ENCODE peak calls at places on chromosomes 6 and 20, in four cellular contexts. Q is GM12878, K is K562, U is HepG2. Z is an unnamed sample.

GRCh38 chr6:79656134-79656533 is 25.0 kb downstream of the SH3BGRL2 start:
- DNase-seq in Q (no peak), K (no peak), U (no peak), Z (no peak)

GRCh38 chr6:3280866-3281465 is 22.2 kb downstream of the PSMG4 start:
- DNase-seq in Q (no peak), K (no peak), U (no peak), Z (peak; percentile 8)

GRCh38 chr6:43006251-43006650 is 7.5 kb downstream of the MEA1 start:
- DNase-seq in Q (no peak), K (no peak), U (no peak), Z (no peak)

GRCh38 chr6:122405417-122405816 is 6.0 kb downstream of the HSF2 start:
- DNase-seq in Q (no peak), K (no peak), U (no peak), Z (no peak)

GRCh38 chr6:152206072-152206818 is 398.8 kb downstream of the ESR1 start:
- DNase-seq in Q (no peak), K (peak; percentile 35), U (peak; percentile 17), Z (peak; percentile 52)

GRCh38 chr6:121437861-121438651 is 2.6 kb downstream of the GJA1 start:
- DNase-seq in Q (no peak), K (no peak), U (no peak), Z (peak; percentile 60)

GRCh38 chr6:47256981-47257730 is 52.5 kb downstream of the TNFRSF21 start:
- DNase-seq in Q (no peak), K (no peak), U (no peak), Z (no peak)

GRCh38 chr6:56255370-56255769 is 8.0 kb upstream of the COL21A1 start:
- DNase-seq in Q (no peak), K (no peak), U (no peak), Z (no peak)

GRCh38 chr6:11460001-11460668 is 77.4 kb upstream of the TMEM170B start:
- DNase-seq in Q (peak; percentile 75), K (no peak), U (no peak), Z (no peak)

GRCh38 chr6:124131259-124131658 is 327.6 kb downstream of the NKAIN2 start:
- DNase-seq in Q (no peak), K (no peak), U (peak; percentile 62), Z (no peak)

GRCh38 chr6:117601811-117602150 is 530 bp downstream of the GOPC start:
- DNase-seq in Q (no peak), K (peak; percentile 18), U (no peak), Z (no peak)

GRCh38 chr20:19699132-19699971 is 58.7 kb upstream of the RIN2 start:
- DNase-seq in Q (no peak), K (no peak), U (no peak), Z (no peak)

GRCh38 chr6:43746613-43747101 is 23.4 kb upstream of the VEGFA start:
- DNase-seq in Q (no peak), K (no peak), U (no peak), Z (no peak)

GRCh38 chr6:15061176-15061575 is 184.7 kb upstream of the JARID2 start:
- DNase-seq in Q (no peak), K (no peak), U (no peak), Z (peak; percentile 26)

GRCh38 chr6:169117663-169118062 is 136.0 kb downstream of the THBS2 start:
- DNase-seq in Q (no peak), K (no peak), U (no peak), Z (no peak)

GRCh38 chr20:63435552-63435951 is 36.9 kb downstream of the KCNQ2 start:
- DNase-seq in Q (no peak), K (no peak), U (no peak), Z (no peak)

GRCh38 chr6:155171109-155171746 is 92.6 kb upstream of the CLDN20 start:
- DNase-seq in Q (peak; percentile 79), K (peak; percentile 29), U (peak; percentile 73), Z (no peak)

GRCh38 chr6:110041149-110041548 is 63.0 kb downstream of the GPR6 start:
- DNase-seq in Q (no peak), K (no peak), U (no peak), Z (no peak)

GRCh38 chr6:118719351-118720124 is 68.1 kb upstream of the CEP85L start:
- DNase-seq in Q (no peak), K (no peak), U (no peak), Z (no peak)

GRCh38 chr20:2326046-2326445 is 30.2 kb downstream of the TGM3 start:
- DNase-seq in Q (no peak), K (no peak), U (no peak), Z (no peak)

GRCh38 chr20:7579888-7580287 is 360.4 kb downstream of the HAO1 start:
- DNase-seq in Q (no peak), K (no peak), U (no peak), Z (no peak)

GRCh38 chr6:110329348-110329728 is 28.8 kb downstream of the METTL24 start:
- DNase-seq in Q (no peak), K (no peak), U (no peak), Z (no peak)

GRCh38 chr6:152478377-152479010 is 158.7 kb downstream of the SYNE1 start:
- DNase-seq in Q (no peak), K (no peak), U (no peak), Z (no peak)

GRCh38 chr6:85675030-85675819 is 32.5 kb upstream of the SYNCRIP start:
- DNase-seq in Q (no peak), K (no peak), U (no peak), Z (no peak)

GRCh38 chr6:106804238-106805016 is 170.1 kb downstream of the CD24 start:
- DNase-seq in Q (no peak), K (no peak), U (no peak), Z (peak; percentile 41)

GRCh38 chr6:23532227-23532626 is 593.8 kb upstream of the NRSN1 start:
- DNase-seq in Q (no peak), K (no peak), U (no peak), Z (no peak)

GRCh38 chr6:7887278-7887991 is 23.2 kb downstream of the TXNDC5 start:
- DNase-seq in Q (no peak), K (no peak), U (no peak), Z (no peak)

GRCh38 chr6:157133856-157134255 is 189.5 kb downstream of the TMEM242 start:
- DNase-seq in Q (no peak), K (no peak), U (no peak), Z (no peak)

GRCh38 chr20:44336086-44336485 is 757 bp upstream of the R3HDML start:
- DNase-seq in Q (no peak), K (no peak), U (peak; percentile 39), Z (peak; percentile 61)

GRCh38 chr6:170006524-170007467 is 255.4 kb downstream of the ERMARD start:
- DNase-seq in Q (no peak), K (no peak), U (no peak), Z (peak; percentile 96)

GRCh38 chr20:46309945-46310344 is 1.6 kb upstream of the CDH22 start:
- DNase-seq in Q (no peak), K (no peak), U (no peak), Z (no peak)

GRCh38 chr6:1792989-1793388 is 183.3 kb downstream of the FOXC1 start:
- DNase-seq in Q (no peak), K (peak; percentile 61), U (peak; percentile 53), Z (peak; percentile 49)

GRCh38 chr20:25470045-25470444 is 62.6 kb downstream of the GINS1 start:
- DNase-seq in Q (peak; percentile 13), K (peak; percentile 64), U (peak; percentile 57), Z (peak; percentile 77)

DNA sequence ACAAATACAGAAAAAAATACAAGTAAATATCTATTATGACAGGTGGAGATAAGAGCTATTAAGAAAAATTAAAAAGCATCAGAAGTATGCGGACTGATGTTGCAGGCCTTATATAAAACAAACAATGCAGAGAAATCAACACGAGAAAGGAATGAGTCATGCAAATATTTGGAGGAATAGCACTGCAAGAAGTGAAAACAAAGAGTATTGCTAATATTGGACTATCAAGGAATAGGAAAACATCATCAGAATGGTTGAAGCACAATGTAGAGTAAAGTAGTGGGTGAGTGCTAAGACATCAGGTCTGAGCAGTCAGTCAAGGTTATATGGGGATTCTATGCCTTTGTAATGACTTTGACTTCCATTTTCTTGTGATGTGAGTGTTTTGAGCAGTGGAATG is 657.5 kb upstream of the GJE1 start:
- DNase-seq in Q (no peak), K (no peak), U (no peak), Z (no peak)
- TF ChIP-seq NR2C2 in Q (no peak), K (no peak), U (no peak), Z (no peak)

GRCh38 chr20:23363257-23363649 is 1.3 kb downstream of the GZF1 start:
- DNase-seq in Q (no peak), K (no peak), U (no peak), Z (no peak)

GRCh38 chr20:23361108-23361650 is 803 bp upstream of the GZF1 start:
- DNase-seq in Q (no peak), K (no peak), U (peak; percentile 74), Z (no peak)

GRCh38 chr20:23361651-23362391 is at the start of gene GZF1:
- DNase-seq in Q (peak; percentile 95), K (peak; percentile 94), U (peak; percentile 98), Z (peak; percentile 98)

GRCh38 chr20:23365390-23366165 is 3.6 kb downstream of the GZF1 start:
- DNase-seq in Q (no peak), K (no peak), U (no peak), Z (no peak)

DNA sequence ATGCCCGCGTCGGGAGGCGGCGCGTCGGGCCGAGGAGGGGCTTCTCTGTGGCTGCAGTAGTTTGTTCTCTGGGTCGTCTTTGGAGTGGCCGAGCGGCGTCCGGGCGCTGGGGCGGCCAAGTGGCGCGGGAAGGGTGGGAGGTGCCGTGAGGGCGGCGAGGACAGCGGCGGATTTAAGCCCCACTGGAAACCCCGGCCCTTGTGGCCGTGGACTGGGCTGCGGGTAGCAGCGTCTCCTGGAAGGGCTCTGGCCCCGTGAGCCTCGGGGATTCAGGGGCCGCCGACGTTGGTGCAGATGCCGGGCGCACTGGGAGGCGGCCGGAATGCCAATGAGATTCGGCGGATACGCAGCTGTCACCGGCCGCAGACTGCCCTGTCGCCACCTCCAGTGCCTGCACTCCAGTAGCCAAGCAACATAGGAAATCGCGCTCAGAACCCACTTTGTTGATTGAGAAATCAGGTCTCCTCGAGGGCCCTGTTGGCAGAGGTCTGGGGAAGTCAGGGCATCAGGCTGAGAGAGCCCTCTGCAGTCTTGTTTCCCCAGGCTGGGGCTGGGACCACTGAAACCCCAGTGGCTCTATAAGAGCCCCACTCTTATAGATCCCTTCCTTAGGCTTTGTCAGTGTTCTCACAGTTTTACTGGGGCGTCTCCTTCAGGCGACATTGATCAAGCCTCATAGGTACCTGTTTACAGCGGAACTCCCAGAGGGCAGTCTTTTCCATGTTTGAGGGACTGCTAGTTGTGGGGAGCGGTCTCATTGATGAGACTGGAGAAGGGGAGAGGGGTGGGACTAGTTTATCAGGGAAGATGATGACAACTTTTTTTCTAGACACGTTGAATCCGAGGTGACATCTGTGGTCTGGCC is 642 bp downstream of the GZF1 start:
- DNase-seq in Q (no peak), K (peak; percentile 9), U (peak; percentile 46), Z (peak; percentile 35)
- TF ChIP-seq NR2C2 in Q (no peak), K (no peak), U (no peak), Z (no peak)

GRCh38 chr20:36401336-36401735 is 95.2 kb downstream of the DLGAP4 start:
- DNase-seq in Q (no peak), K (no peak), U (no peak), Z (no peak)

GRCh38 chr20:36399969-36400545 is 93.9 kb downstream of the DLGAP4 start:
- DNase-seq in Q (no peak), K (no peak), U (no peak), Z (no peak)

GRCh38 chr20:36402708-36403107 is 96.6 kb downstream of the DLGAP4 start:
- DNase-seq in Q (no peak), K (no peak), U (no peak), Z (no peak)

GRCh38 chr20:36399147-36399968 is 93.2 kb downstream of the DLGAP4 start:
- DNase-seq in Q (no peak), K (peak; percentile 79), U (peak; percentile 88), Z (peak; percentile 96)

GRCh38 chr20:36400901-36401300 is 94.8 kb downstream of the DLGAP4 start:
- DNase-seq in Q (no peak), K (no peak), U (no peak), Z (peak; percentile 40)
- TF ChIP-seq NR2C2 in Q (no peak), K (no peak), U (no peak), Z (no peak)

GRCh38 chr6:31970604-31971271 is 1.2 kb downstream of the DXO start:
- DNase-seq in Q (no peak), K (no peak), U (no peak), Z (no peak)
- TF ChIP-seq NR2C2 in Q (no peak), K (no peak), U (no peak), Z (no peak)

Z was measured in WTC11.